ENCODE peak calls at places on chromosome 21, in five cellular contexts. C, U, J, M and F are unnamed samples. For H3K4me1, the result is how much of the 10 kb centered on the place peaks cover.

GRCh38 chr21:29656504-29657227 is 283.1 kb downstream of the GRIK1 start:
- DNase-seq in C (no peak), U (no peak), J (no peak), M (no peak), F (no peak)

GRCh38 chr21:29025328-29025713 is 853 bp downstream of the USP16 start:
- DNase-seq in C (peak), U (no peak), J (no peak), M (no peak), F (no peak)

GRCh38 chr21:28627691-28628090 is 365.0 kb downstream of the LTN1 start:
- DNase-seq in C (no peak), U (no peak), J (no peak), M (no peak), F (no peak)

GRCh38 chr21:14121719-14122118 is 89.0 kb downstream of the LIPI start:
- DNase-seq in C (no peak), U (no peak), J (no peak), M (no peak), F (no peak)

GRCh38 chr21:21673959-21674358 is 675.8 kb downstream of the NCAM2 start:
- DNase-seq in C (no peak), U (no peak), J (no peak), M (no peak), F (no peak)

GRCh38 chr21:39088831-39089380 is 94.3 kb downstream of the PSMG1 start:
- DNase-seq in C (no peak), U (no peak), J (no peak), M (no peak), F (no peak)

GRCh38 chr21:18387994-18388393 is 15.6 kb downstream of the TMPRSS15 start:
- DNase-seq in C (no peak), U (no peak), J (no peak), M (no peak), F (no peak)

GRCh38 chr21:35882791-35883240 is 177.5 kb downstream of the SETD4 start:
- DNase-seq in C (no peak), U (no peak), J (no peak), M (no peak), F (no peak)

GRCh38 chr21:24197956-24198355 is 1409.3 kb downstream of the MRPL39 start:
- DNase-seq in C (no peak), U (no peak), J (no peak), M (no peak), F (no peak)

GRCh38 chr21:46562964-46563607 is 41.8 kb downstream of the S100B start:
- DNase-seq in C (no peak), U (no peak), J (no peak), M (no peak), F (no peak)

GRCh38 chr21:26962516-26963305 is 4.2 kb downstream of the ADAMTS5 start:
- DNase-seq in C (no peak), U (no peak), J (no peak), M (no peak), F (no peak)

GRCh38 chr21:33189237-33189636 is 40.5 kb upstream of the IFNAR2 start:
- DNase-seq in C (no peak), U (no peak), J (no peak), M (no peak), F (no peak)

GRCh38 chr21:44509539-44509938 is 30.5 kb downstream of the KRTAP10-1 start:
- DNase-seq in C (no peak), U (no peak), J (no peak), M (peak), F (no peak)

GRCh38 chr21:26982767-26983166 is 15.9 kb upstream of the ADAMTS5 start:
- DNase-seq in C (no peak), U (no peak), J (no peak), M (no peak), F (no peak)

GRCh38 chr21:38533887-38534286 is 35.6 kb upstream of the ERG start:
- DNase-seq in C (peak), U (no peak), J (no peak), M (no peak), F (no peak)

GRCh38 chr21:18951291-18952038 is 547.9 kb upstream of the TMPRSS15 start:
- DNase-seq in C (peak), U (peak), J (no peak), M (no peak), F (no peak)

GRCh38 chr21:15138475-15138874 is 73.7 kb upstream of the NRIP1 start:
- DNase-seq in C (peak), U (no peak), J (no peak), M (no peak), F (no peak)

GRCh38 chr21:29386803-29387202 is 88.1 kb downstream of the BACH1 start:
- DNase-seq in C (no peak), U (no peak), J (no peak), M (no peak), F (no peak)

GRCh38 chr21:26098758-26099157 is 71.8 kb downstream of the APP start:
- DNase-seq in C (no peak), U (no peak), J (no peak), M (no peak), F (no peak)

GRCh38 chr21:22468893-22469292 is 1470.7 kb downstream of the NCAM2 start:
- DNase-seq in C (no peak), U (no peak), J (no peak), M (no peak), F (no peak)

GRCh38 chr21:22941779-22942178 is 1943.6 kb downstream of the NCAM2 start:
- DNase-seq in C (no peak), U (no peak), J (no peak), M (no peak), F (no peak)

DNA sequence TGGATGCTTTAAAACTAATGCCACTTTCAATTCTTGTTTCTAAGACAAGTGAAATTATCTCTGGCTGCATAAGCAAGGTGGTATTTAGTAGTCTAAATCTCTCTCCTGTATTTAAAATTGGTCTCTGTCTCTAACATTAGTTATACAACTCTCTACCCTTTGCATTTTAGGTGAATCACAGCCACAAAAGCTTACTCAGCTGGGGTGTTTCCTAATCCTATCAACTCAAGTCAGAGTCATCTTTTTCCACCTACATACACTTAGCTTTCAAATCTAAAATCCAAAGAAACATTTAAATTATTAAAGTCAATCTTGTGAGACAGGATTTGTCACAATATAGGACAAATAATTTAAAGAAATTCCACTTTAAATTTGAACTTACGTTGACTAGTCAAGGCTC is 255.1 kb upstream of the CXADR start:
- DNase-seq in C (no peak), U (no peak), J (no peak), M (no peak), F (no peak)
- H3K4me1 ChIP-seq in C (under half), U (under half), J (under half), M (under half), F (under half)

GRCh38 chr21:43332461-43332860 is 94.5 kb downstream of the SIK1 start:
- DNase-seq in C (no peak), U (no peak), J (no peak), M (no peak), F (no peak)

GRCh38 chr21:43331962-43332458 is 94.9 kb downstream of the SIK1 start:
- DNase-seq in C (no peak), U (no peak), J (no peak), M (no peak), F (no peak)

GRCh38 chr21:43333301-43334062 is 93.4 kb downstream of the SIK1 start:
- DNase-seq in C (peak), U (peak), J (no peak), M (peak), F (no peak)

GRCh38 chr21:43334214-43334958 is 92.5 kb downstream of the SIK1 start:
- DNase-seq in C (no peak), U (no peak), J (no peak), M (no peak), F (no peak)

GRCh38 chr21:43332872-43333300 is 94.0 kb downstream of the SIK1 start:
- DNase-seq in C (peak), U (no peak), J (no peak), M (no peak), F (no peak)
- H3K27ac ChIP-seq in C (no peak), U (no peak), J (no peak), M (peak), F (peak)

GRCh38 chr21:34613679-34614442 is 1.1 kb downstream of the RCAN1 start:
- DNase-seq in C (peak), U (no peak), J (no peak), M (no peak), F (no peak)
- H3K4me1 ChIP-seq in C (under half), U (under half), J (under half), M (under half), F (under half)

DNA sequence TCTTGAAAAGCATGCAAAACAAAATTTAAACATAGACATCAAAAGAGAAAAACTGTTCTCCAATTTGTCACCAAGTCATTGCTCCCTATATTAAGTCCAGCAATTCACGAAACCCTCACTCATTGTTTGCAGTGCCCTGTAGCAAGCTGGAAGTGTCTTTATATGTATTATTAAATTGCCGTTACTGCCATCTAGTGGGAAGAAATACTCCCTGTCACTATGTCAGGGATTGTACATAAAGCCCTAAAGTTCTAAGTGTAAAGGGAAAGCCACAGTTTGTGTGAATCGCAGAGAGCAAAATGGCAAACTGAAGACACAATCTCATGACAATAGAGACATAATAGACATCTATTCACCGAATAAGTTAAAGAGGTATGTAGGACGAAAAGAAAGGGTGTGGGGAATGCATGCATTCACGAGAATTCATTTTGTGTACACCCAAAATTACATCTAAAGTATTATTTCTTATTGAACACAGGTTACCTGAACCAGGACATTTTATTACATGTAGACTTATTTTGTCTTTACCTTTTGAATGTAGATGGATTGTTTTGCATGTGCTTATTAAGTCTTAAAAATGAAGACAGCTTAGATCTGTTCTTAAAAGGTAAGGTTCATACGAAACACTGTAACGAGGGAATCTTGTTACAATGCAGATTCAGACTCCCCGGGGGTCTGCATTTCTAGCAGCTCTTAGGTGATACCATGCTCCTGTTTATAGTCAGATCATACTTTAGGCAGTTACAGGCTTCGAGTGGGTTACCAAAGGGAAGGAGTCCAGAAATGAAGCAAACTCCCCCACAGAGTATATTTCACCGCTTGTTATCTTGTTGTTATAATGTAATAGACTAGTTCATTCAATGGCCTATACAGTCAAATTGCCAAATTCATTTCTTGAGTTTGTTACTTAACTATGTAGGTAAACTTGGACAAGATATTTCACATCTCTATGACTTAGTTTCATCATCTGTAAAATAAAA is 600.8 kb downstream of the USP25 start:
- DNase-seq in C (peak), U (no peak), J (no peak), M (no peak), F (no peak)
- H3K27ac ChIP-seq in C (no peak), U (no peak), J (no peak), M (no peak), F (no peak)

DNA sequence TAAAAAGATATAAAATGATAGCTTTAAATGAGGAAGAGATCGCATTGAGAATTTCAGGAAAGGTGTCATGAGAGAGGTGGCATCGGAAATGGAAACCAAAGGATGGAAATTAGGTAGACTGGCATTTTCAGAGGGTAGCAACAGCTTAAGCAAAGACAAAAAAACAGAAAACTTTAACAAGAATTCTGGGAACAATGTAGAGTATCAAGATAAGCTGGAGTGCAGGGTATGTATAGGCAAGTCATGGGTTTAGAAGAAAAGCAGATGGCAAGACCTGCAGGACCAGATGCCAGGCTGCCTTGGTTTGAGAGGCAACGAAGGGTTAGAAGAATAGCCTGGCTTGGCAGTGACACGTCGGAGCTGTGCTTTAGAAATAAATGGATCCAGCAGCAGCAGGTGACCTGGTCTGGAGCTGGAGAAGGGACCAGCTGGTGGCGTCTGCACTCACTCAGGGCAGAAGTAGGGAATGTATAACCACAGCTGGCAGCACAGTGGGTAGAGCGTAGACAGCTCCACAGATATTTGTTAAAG is 149.4 kb upstream of the TIAM1 start:
- DNase-seq in C (no peak), U (no peak), J (no peak), M (no peak), F (no peak)
- H3K4me1 ChIP-seq in C (under half), U (under half), J (under half), M (under half), F (under half)

DNA sequence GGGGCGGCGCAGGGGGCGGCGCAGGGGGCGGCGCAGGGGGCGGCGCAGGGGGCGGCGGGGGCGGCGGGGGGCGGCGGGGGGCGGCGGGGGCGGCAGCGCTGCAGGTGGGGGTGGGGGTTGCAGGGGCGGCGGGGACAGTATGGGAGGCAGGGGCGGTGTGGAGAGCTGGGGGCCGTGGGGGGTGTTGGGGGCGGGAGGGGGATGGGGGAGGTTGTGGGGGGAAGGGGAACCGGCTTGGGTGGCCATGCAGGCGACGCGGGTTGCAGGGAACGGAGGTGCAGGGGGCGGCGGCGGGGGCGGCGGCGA is 13.0 kb upstream of the SLC19A1 start:
- DNase-seq in C (no peak), U (no peak), J (no peak), M (no peak), F (no peak)
- H3K27ac ChIP-seq in C (no peak), U (no peak), J (no peak), M (peak), F (peak)

GRCh38 chr21:42657676-42658319 is 4.4 kb downstream of the PDE9A start:
- DNase-seq in C (no peak), U (no peak), J (no peak), M (no peak), F (no peak)
- H3K4me1 ChIP-seq in C (under half), U (under half), J (under half), M (under half), F (under half)